ENCODE peak calls at places on chromosome 9, in five cellular contexts. One of them, this sample, is unnamed.

GRCh38 chr9:6068983-6069382 is 53.6 kb upstream of the RANBP6 start:
- DNase-seq in A549: no peak
- DNase-seq in H1: no peak
- DNase-seq in HCT116: no peak
- DNase-seq in SK-N-SH: no peak
- DNase-seq in this sample: peak

GRCh38 chr9:126523621-126524111 is 90.1 kb upstream of the LMX1B start:
- DNase-seq in SK-N-SH: peak
- DNase-seq in A549: no peak
- DNase-seq in HCT116: no peak
- DNase-seq in H1: no peak
- DNase-seq in this sample: peak

GRCh38 chr9:111186021-111186420 is 144.0 kb downstream of the OR2K2 start:
- DNase-seq in HCT116: no peak
- DNase-seq in H1: no peak
- DNase-seq in A549: no peak
- DNase-seq in SK-N-SH: no peak
- DNase-seq in this sample: no peak

GRCh38 chr9:89941875-89942274 is 337.1 kb downstream of the GADD45G start:
- DNase-seq in SK-N-SH: no peak
- DNase-seq in A549: no peak
- DNase-seq in H1: no peak
- DNase-seq in HCT116: no peak
- DNase-seq in this sample: peak

GRCh38 chr9:93574900-93575705 is 1.3 kb upstream of the PHF2 start:
- DNase-seq in HCT116: no peak
- DNase-seq in SK-N-SH: peak
- DNase-seq in A549: no peak
- DNase-seq in H1: no peak
- DNase-seq in this sample: no peak

GRCh38 chr9:4228606-4229005 is 71.3 kb downstream of the GLIS3 start:
- DNase-seq in H1: no peak
- DNase-seq in HCT116: no peak
- DNase-seq in SK-N-SH: peak
- DNase-seq in A549: no peak
- DNase-seq in this sample: peak

GRCh38 chr9:21965401-21965951 is 28.7 kb downstream of the CDKN2A start:
- DNase-seq in SK-N-SH: peak
- DNase-seq in H1: peak
- DNase-seq in HCT116: no peak
- DNase-seq in A549: no peak
- DNase-seq in this sample: no peak

GRCh38 chr9:118170032-118170955 is 466.1 kb downstream of the TLR4 start:
- DNase-seq in HCT116: no peak
- DNase-seq in H1: peak
- DNase-seq in SK-N-SH: peak
- DNase-seq in A549: peak
- DNase-seq in this sample: peak

GRCh38 chr9:68416891-68417570 is 60.6 kb downstream of the PGM5 start:
- DNase-seq in SK-N-SH: no peak
- DNase-seq in A549: no peak
- DNase-seq in H1: no peak
- DNase-seq in HCT116: peak
- DNase-seq in this sample: peak

GRCh38 chr9:126327016-126327749 is 554 bp downstream of the MVB12B start:
- DNase-seq in A549: peak
- DNase-seq in H1: peak
- DNase-seq in SK-N-SH: peak
- DNase-seq in HCT116: no peak
- DNase-seq in this sample: no peak

GRCh38 chr9:93133641-93134017 is 422 bp downstream of the NINJ1 start:
- DNase-seq in H1: peak
- DNase-seq in A549: peak
- DNase-seq in SK-N-SH: peak
- DNase-seq in HCT116: no peak
- DNase-seq in this sample: peak

GRCh38 chr9:76629205-76629990 is 134.8 kb upstream of the PCA3 start:
- DNase-seq in A549: no peak
- DNase-seq in HCT116: no peak
- DNase-seq in H1: no peak
- DNase-seq in SK-N-SH: no peak
- DNase-seq in this sample: peak

GRCh38 chr9:107472581-107473335 is 16.8 kb downstream of the KLF4 start:
- DNase-seq in A549: no peak
- DNase-seq in H1: no peak
- DNase-seq in HCT116: no peak
- DNase-seq in SK-N-SH: no peak
- DNase-seq in this sample: no peak

GRCh38 chr9:95791695-95792094 is 83.8 kb upstream of the ERCC6L2 start:
- DNase-seq in SK-N-SH: no peak
- DNase-seq in H1: no peak
- DNase-seq in HCT116: no peak
- DNase-seq in A549: no peak
- DNase-seq in this sample: peak

GRCh38 chr9:137311171-137311970 is 9.3 kb upstream of the NRARP start:
- DNase-seq in HCT116: peak
- DNase-seq in SK-N-SH: peak
- DNase-seq in A549: no peak
- DNase-seq in H1: peak
- DNase-seq in this sample: no peak

GRCh38 chr9:77648458-77649108 is 461 bp upstream of the GNA14 start:
- DNase-seq in SK-N-SH: no peak
- DNase-seq in HCT116: no peak
- DNase-seq in H1: peak
- DNase-seq in A549: no peak
- DNase-seq in this sample: peak

GRCh38 chr9:129647635-129648034 is 5.7 kb upstream of the ASB6 start:
- DNase-seq in HCT116: no peak
- DNase-seq in H1: no peak
- DNase-seq in SK-N-SH: no peak
- DNase-seq in A549: no peak
- DNase-seq in this sample: no peak

GRCh38 chr9:83327323-83327722 is 210.9 kb downstream of the FRMD3 start:
- DNase-seq in H1: no peak
- DNase-seq in A549: no peak
- DNase-seq in SK-N-SH: peak
- DNase-seq in HCT116: no peak
- DNase-seq in this sample: no peak

GRCh38 chr9:117073539-117074336 is 341.1 kb downstream of the ASTN2 start:
- DNase-seq in HCT116: no peak
- DNase-seq in SK-N-SH: peak
- DNase-seq in A549: peak
- DNase-seq in H1: peak
- DNase-seq in this sample: peak
- TF ChIP-seq MAX in HCT116: no peak
- TF ChIP-seq MAX in SK-N-SH: no peak
- TF ChIP-seq MAX in A549: no peak
- TF ChIP-seq MAX in H1: no peak
- TF ChIP-seq MAX in this sample: no peak

DNA sequence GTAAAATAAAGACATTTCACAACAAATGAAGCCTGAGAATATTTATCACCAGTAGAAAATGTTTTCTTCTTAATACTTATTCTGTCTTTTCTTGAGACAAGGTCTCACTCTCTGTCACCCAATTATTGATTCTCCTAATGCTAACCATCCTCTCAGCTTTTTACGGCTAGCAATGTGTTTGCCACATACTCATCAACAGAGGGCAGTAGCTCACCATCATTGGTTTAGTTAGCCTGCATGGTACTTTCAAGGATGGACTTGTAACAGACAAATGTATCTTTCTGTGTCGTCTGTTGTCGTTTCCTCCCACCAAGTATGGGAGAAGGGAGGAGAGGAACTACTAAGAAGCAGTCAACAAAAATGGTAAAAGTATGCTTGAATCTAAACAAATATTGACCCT is 5.9 kb upstream of the ACO1 start:
- DNase-seq in H1: no peak
- DNase-seq in SK-N-SH: peak
- DNase-seq in HCT116: peak
- DNase-seq in A549: peak
- DNase-seq in this sample: peak
- TF ChIP-seq MAX in H1: no peak
- TF ChIP-seq MAX in SK-N-SH: no peak
- TF ChIP-seq MAX in HCT116: no peak
- TF ChIP-seq MAX in A549: no peak
- TF ChIP-seq MAX in this sample: peak

GRCh38 chr9:19999491-20000057 is 210.7 kb upstream of the SLC24A2 start:
- DNase-seq in A549: no peak
- DNase-seq in H1: no peak
- DNase-seq in SK-N-SH: no peak
- DNase-seq in HCT116: peak
- DNase-seq in this sample: peak
- TF ChIP-seq MAX in A549: no peak
- TF ChIP-seq MAX in H1: no peak
- TF ChIP-seq MAX in SK-N-SH: peak
- TF ChIP-seq MAX in HCT116: peak
- TF ChIP-seq MAX in this sample: no peak

GRCh38 chr9:25964239-25964638 is 286.0 kb upstream of the TUSC1 start:
- DNase-seq in H1: peak
- DNase-seq in HCT116: peak
- DNase-seq in A549: peak
- DNase-seq in SK-N-SH: peak
- DNase-seq in this sample: peak
- TF ChIP-seq MAX in H1: peak
- TF ChIP-seq MAX in HCT116: no peak
- TF ChIP-seq MAX in A549: peak
- TF ChIP-seq MAX in SK-N-SH: peak
- TF ChIP-seq MAX in this sample: peak

GRCh38 chr9:87285183-87285582 is 212.5 kb upstream of the DAPK1 start:
- DNase-seq in H1: no peak
- DNase-seq in SK-N-SH: peak
- DNase-seq in A549: no peak
- DNase-seq in HCT116: no peak
- DNase-seq in this sample: no peak

GRCh38 chr9:87286506-87286905 is 211.2 kb upstream of the DAPK1 start:
- DNase-seq in HCT116: no peak
- DNase-seq in H1: no peak
- DNase-seq in A549: no peak
- DNase-seq in SK-N-SH: no peak
- DNase-seq in this sample: no peak

GRCh38 chr9:87292449-87293191 is 205.0 kb upstream of the DAPK1 start:
- DNase-seq in H1: no peak
- DNase-seq in HCT116: no peak
- DNase-seq in SK-N-SH: no peak
- DNase-seq in A549: no peak
- DNase-seq in this sample: no peak

GRCh38 chr9:87290241-87290700 is 207.4 kb upstream of the DAPK1 start:
- DNase-seq in A549: no peak
- DNase-seq in SK-N-SH: no peak
- DNase-seq in HCT116: no peak
- DNase-seq in H1: no peak
- DNase-seq in this sample: no peak
- TF ChIP-seq MAX in A549: no peak
- TF ChIP-seq MAX in SK-N-SH: no peak
- TF ChIP-seq MAX in HCT116: no peak
- TF ChIP-seq MAX in H1: no peak
- TF ChIP-seq MAX in this sample: no peak

DNA sequence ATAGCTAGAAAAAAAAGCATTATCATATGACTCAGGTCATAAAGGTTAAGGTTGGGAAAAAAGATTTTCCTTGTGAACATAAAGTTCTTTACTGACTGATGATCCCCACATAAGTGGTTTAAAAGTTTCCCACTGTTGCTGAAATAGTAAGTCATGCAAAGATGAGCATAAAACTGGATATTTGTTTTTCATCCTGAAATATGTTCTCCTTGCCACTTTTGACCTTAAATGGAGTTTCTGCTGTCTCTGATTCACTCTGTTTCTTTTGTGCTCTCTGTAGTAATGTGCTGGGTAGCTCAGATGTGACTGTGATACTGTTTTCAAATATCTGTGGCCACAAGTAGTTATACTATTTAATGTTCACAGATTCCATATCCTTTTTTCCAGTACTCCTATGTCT is 162.5 kb upstream of the GAS1 start:
- DNase-seq in A549: no peak
- DNase-seq in H1: no peak
- DNase-seq in SK-N-SH: no peak
- DNase-seq in HCT116: no peak
- DNase-seq in this sample: no peak
- TF ChIP-seq MAX in A549: no peak
- TF ChIP-seq MAX in H1: no peak
- TF ChIP-seq MAX in SK-N-SH: no peak
- TF ChIP-seq MAX in HCT116: no peak
- TF ChIP-seq MAX in this sample: no peak

GRCh38 chr9:120490888-120491595 is 88.9 kb downstream of the CDK5RAP2 start:
- DNase-seq in SK-N-SH: no peak
- DNase-seq in HCT116: no peak
- DNase-seq in A549: no peak
- DNase-seq in H1: no peak
- DNase-seq in this sample: peak
- TF ChIP-seq MAX in SK-N-SH: no peak
- TF ChIP-seq MAX in HCT116: no peak
- TF ChIP-seq MAX in A549: no peak
- TF ChIP-seq MAX in H1: no peak
- TF ChIP-seq MAX in this sample: no peak

This sample was measured in NB4.